ENCODE peak calls at places on chromosomes 16 and 17, in five cellular contexts. N, E, R, V and U are unnamed samples.

GRCh38 chr17:29726721-29727252 is 104.1 kb upstream of the CORO6 start:
- DNase-seq in V (no peak), N (no peak), R (no peak), E (no peak), U (no peak)

GRCh38 chr16:88922114-88922825 is 54.7 kb downstream of the CBFA2T3 start:
- DNase-seq in R (peak; percentile 76), V (peak; percentile 20), N (no peak), E (no peak), U (no peak)

GRCh38 chr17:7063518-7064094 is 16.4 kb downstream of the CLEC10A start:
- DNase-seq in N (no peak), E (no peak), V (no peak), R (no peak), U (no peak)

GRCh38 chr17:73302189-73302588 is 9.6 kb downstream of the CDC42EP4 start:
- DNase-seq in R (no peak), N (no peak), E (no peak), V (no peak), U (no peak)

GRCh38 chr16:50267651-50268050 is 1.3 kb downstream of the ADCY7 start:
- DNase-seq in V (no peak), N (no peak), R (no peak), E (no peak), U (peak; percentile 19)

GRCh38 chr17:82692268-82692667 is 6.2 kb downstream of the RAB40B start:
- DNase-seq in N (no peak), R (no peak), V (no peak), E (no peak), U (no peak)

GRCh38 chr17:78922876-78923498 is 2.2 kb downstream of the TIMP2 start:
- DNase-seq in N (no peak), V (no peak), R (no peak), E (no peak), U (no peak)

GRCh38 chr17:60602385-60602742 is 2.4 kb downstream of the PPM1D start:
- DNase-seq in E (no peak), R (no peak), N (no peak), V (no peak), U (no peak)

GRCh38 chr16:53071748-53072301 is 17.0 kb downstream of the CHD9 start:
- DNase-seq in E (no peak), R (peak; percentile 54), N (no peak), V (no peak), U (no peak)